ENCODE peak calls at places on chromosome 9, in ten cellular contexts. C, U, Y, M, F, Z, W, D, Q and L are unnamed samples.

GRCh38 chr9:79701651-79702050 is 129.9 kb downstream of the TLE4 start:
- DNase-seq in U (no peak), C (no peak), Z (no peak), W (peak), M (no peak), D (no peak), Q (no peak), F (peak), Y (no peak), L (no peak)

GRCh38 chr9:131776473-131776872 is 36.6 kb upstream of the RAPGEF1 start:
- DNase-seq in C (peak), F (peak), W (peak), Q (no peak), U (peak), D (peak), Y (no peak), M (no peak), Z (no peak), L (peak)

GRCh38 chr9:21616082-21616778 is 134.1 kb upstream of the IFNE start:
- DNase-seq in Y (no peak), U (no peak), D (peak), W (peak), C (peak), Z (peak), Q (no peak), F (peak), M (no peak), L (peak)

GRCh38 chr9:124267271-124267807 is 9.6 kb downstream of the NEK6 start:
- DNase-seq in C (peak), F (peak), M (no peak), W (peak), D (peak), Y (no peak), Z (peak), U (peak), Q (no peak), L (no peak)

GRCh38 chr9:132201780-132202703 is 40.2 kb downstream of the NTNG2 start:
- DNase-seq in M (no peak), F (no peak), C (no peak), W (no peak), D (no peak), Y (peak), Q (no peak), U (no peak), Z (no peak), L (no peak)

GRCh38 chr9:73613092-73613701 is 461.5 kb downstream of the ANXA1 start:
- DNase-seq in W (no peak), C (peak), F (peak), D (peak), Y (no peak), Z (no peak), M (no peak), Q (no peak), U (no peak), L (no peak)

GRCh38 chr9:127698386-127698785 is 8.4 kb upstream of the CFAP157 start:
- DNase-seq in Y (no peak), Z (no peak), M (no peak), C (no peak), Q (no peak), U (no peak), D (no peak), W (no peak), F (no peak), L (no peak)

GRCh38 chr9:115597330-115597729 is 479.4 kb upstream of the TNC start:
- DNase-seq in U (no peak), C (no peak), M (no peak), D (no peak), Q (no peak), Y (no peak), F (peak), W (no peak), Z (no peak), L (no peak)